ENCODE peak calls at places on chromosomes 5 and 9, in seven cellular contexts. W is SK-N-SH, Y is OCI-LY7, D is GM23338, L is GM23248, T is PC-9, F is HCT116. E is an unnamed sample.
A peak's percentile ranks its signal among the peaks of the same experiment; 100 is the strongest.

GRCh38 chr9:133162802-133163558 is 734 bp downstream of the GBGT1 start:
- DNase-seq in L (peak; percentile 24), Y (no peak), F (no peak), T (no peak), D (no peak), W (no peak), E (no peak)

GRCh38 chr9:85900504-85901201 is 40.3 kb upstream of the NAA35 start:
- DNase-seq in W (peak; percentile 38), F (peak; percentile 37), D (peak; percentile 79), L (peak; percentile 56), T (no peak), Y (peak; percentile 5), E (peak; percentile 37)

GRCh38 chr5:123949807-123950206 is 437.8 kb downstream of the CSNK1G3 start:
- DNase-seq in T (no peak), L (no peak), Y (no peak), D (no peak), W (no peak), F (no peak), E (no peak)

GRCh38 chr5:151700816-151701215 is 14.1 kb upstream of the SPARC start:
- DNase-seq in F (no peak), T (no peak), L (peak; percentile 5), W (no peak), Y (peak; percentile 7), D (no peak), E (no peak)

GRCh38 chr9:126563556-126563955 is 50.2 kb upstream of the LMX1B start:
- DNase-seq in Y (no peak), L (no peak), T (no peak), D (no peak), W (no peak), F (no peak), E (no peak)

GRCh38 chr5:65820373-65820772 is 98.4 kb downstream of the NLN start:
- DNase-seq in L (no peak), Y (no peak), W (no peak), D (no peak), T (no peak), F (no peak), E (no peak)

GRCh38 chr9:99000480-99001395 is 57.0 kb downstream of the COL15A1 start:
- DNase-seq in L (peak; percentile 82), Y (peak; percentile 75), F (peak; percentile 34), W (peak; percentile 49), D (peak; percentile 65), T (peak; percentile 59), E (peak; percentile 68)

GRCh38 chr5:149429839-149430721 is 51.0 kb upstream of the IL17B start:
- DNase-seq in L (no peak), W (no peak), F (peak; percentile 66), D (peak; percentile 67), T (no peak), Y (peak; percentile 42), E (no peak)

GRCh38 chr9:133238272-133238850 is 29.3 kb upstream of the OBP2B start:
- DNase-seq in Y (no peak), W (peak; percentile 40), D (peak; percentile 98), L (peak; percentile 54), F (peak; percentile 67), T (no peak), E (no peak)

GRCh38 chr5:26148569-26149107 is 889.7 kb downstream of the CDH9 start:
- DNase-seq in D (peak; percentile 26), W (no peak), F (no peak), Y (no peak), L (no peak), T (no peak), E (no peak)

GRCh38 chr5:124570285-124571035 is 176.0 kb downstream of the ZNF608 start:
- DNase-seq in L (no peak), D (no peak), Y (no peak), W (no peak), F (no peak), T (no peak), E (no peak)

GRCh38 chr5:56516936-56517521 is 283.9 kb upstream of the ANKRD55 start:
- DNase-seq in Y (no peak), F (no peak), L (peak; percentile 29), W (peak; percentile 49), D (no peak), T (peak; percentile 67), E (no peak)

GRCh38 chr5:3265131-3265885 is 330.3 kb upstream of the IRX1 start:
- DNase-seq in D (no peak), Y (no peak), F (no peak), L (no peak), T (no peak), W (no peak), E (no peak)

GRCh38 chr9:34375901-34376595 is 650 bp downstream of the MYORG start:
- DNase-seq in T (peak; percentile 45), W (peak; percentile 76), L (peak; percentile 22), Y (peak; percentile 78), D (peak; percentile 76), F (no peak), E (peak; percentile 54)

GRCh38 chr9:69028754-69029153 is 6.8 kb upstream of the FXN start:
- DNase-seq in W (no peak), Y (no peak), L (no peak), F (no peak), D (no peak), T (no peak), E (no peak)

GRCh38 chr5:93330506-93330905 is 250.5 kb downstream of the NR2F1-AS1 start:
- DNase-seq in T (peak; percentile 58), D (no peak), L (peak; percentile 78), W (no peak), Y (no peak), F (no peak), E (peak; percentile 82)

GRCh38 chr9:100428871-100429654 is 2.1 kb downstream of the MSANTD3 start:
- DNase-seq in Y (no peak), L (peak; percentile 98), T (peak; percentile 92), F (peak; percentile 83), W (no peak), D (no peak), E (peak; percentile 96)

GRCh38 chr5:174828786-174829510 is 104.6 kb downstream of the MSX2 start:
- DNase-seq in L (peak; percentile 80), F (no peak), W (no peak), T (no peak), Y (no peak), D (no peak), E (peak; percentile 7)

GRCh38 chr5:148806520-148806931 is 19.9 kb upstream of the ADRB2 start:
- DNase-seq in Y (no peak), W (no peak), L (no peak), D (no peak), F (no peak), T (no peak), E (peak; percentile 57)

GRCh38 chr9:14565352-14565956 is 127.8 kb downstream of the ZDHHC21 start:
- DNase-seq in Y (no peak), L (no peak), W (no peak), D (no peak), T (no peak), F (no peak), E (no peak)
- H3K9me2 ChIP-seq in Y (no peaks in the 10 kb centered on the region), L (no peaks in the 10 kb centered on the region), W (no peaks in the 10 kb centered on the region), D (peaks cover 10% of the 10 kb centered on the region), T (no peaks in the 10 kb centered on the region), F (no peaks in the 10 kb centered on the region), E (no peaks in the 10 kb centered on the region)

DNA sequence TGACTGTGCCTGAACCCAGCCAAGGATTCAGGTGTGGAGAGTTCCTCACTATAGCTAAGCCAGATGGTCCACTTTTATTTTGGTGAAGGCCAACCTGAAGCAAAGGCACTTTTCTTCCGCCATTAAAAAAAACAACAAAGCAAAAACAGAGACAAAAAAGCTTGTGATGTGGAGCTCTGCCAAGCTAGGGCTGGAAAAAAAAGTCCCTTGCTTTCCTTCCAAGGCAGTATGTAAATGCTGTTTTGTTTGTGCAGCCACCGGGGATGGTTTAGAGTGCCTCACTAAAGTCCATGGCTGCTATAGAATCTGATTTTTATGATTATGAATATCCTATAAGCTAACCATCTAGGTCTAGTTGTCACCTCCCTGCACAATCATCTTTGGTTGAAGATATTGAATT is 14.9 kb downstream of the MEGF10 start:
- DNase-seq in T (no peak), F (no peak), Y (no peak), L (no peak), D (no peak), W (no peak), E (no peak)
- H3K9me2 ChIP-seq in T (no peaks in the 10 kb centered on the region), F (no peaks in the 10 kb centered on the region), Y (no peaks in the 10 kb centered on the region), L (no peaks in the 10 kb centered on the region), D (peaks cover 3% of the 10 kb centered on the region), W (no peaks in the 10 kb centered on the region), E (no peaks in the 10 kb centered on the region)

DNA sequence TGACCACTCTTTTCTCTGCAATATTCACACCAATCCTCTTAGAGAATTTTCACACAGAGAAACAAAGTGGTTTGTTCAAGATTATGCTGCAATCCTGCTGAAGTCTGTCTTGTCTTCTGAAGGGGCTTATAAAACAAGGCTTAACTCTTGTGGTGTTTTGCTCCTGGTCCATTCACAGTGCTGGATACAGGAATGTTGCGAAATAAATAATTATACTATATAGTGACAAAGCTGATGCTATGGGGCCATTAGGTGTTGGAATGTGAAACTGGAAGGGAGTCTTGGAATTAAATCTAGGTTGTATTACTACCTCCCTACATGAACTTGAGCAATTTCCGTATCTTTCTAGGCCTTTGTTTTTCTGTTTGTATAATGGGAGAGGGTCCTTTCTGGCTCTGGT is 170.2 kb downstream of the TRIM32 start:
- DNase-seq in D (no peak), F (no peak), L (no peak), W (no peak), T (peak; percentile 41), Y (no peak), E (no peak)
- H3K9me2 ChIP-seq in D (peaks cover 5% of the 10 kb centered on the region), F (no peaks in the 10 kb centered on the region), L (no peaks in the 10 kb centered on the region), W (no peaks in the 10 kb centered on the region), T (no peaks in the 10 kb centered on the region), Y (no peaks in the 10 kb centered on the region), E (no peaks in the 10 kb centered on the region)

GRCh38 chr5:119551819-119552218 is 77.5 kb upstream of the FAM170A start:
- DNase-seq in Y (no peak), D (no peak), L (no peak), T (no peak), F (no peak), W (no peak), E (no peak)
- H3K9me2 ChIP-seq in Y (no peaks in the 10 kb centered on the region), D (no peaks in the 10 kb centered on the region), L (no peaks in the 10 kb centered on the region), T (no peaks in the 10 kb centered on the region), F (no peaks in the 10 kb centered on the region), W (no peaks in the 10 kb centered on the region), E (no peaks in the 10 kb centered on the region)

GRCh38 chr9:104750185-104750762 is 2.8 kb downstream of the NIPSNAP3A start:
- DNase-seq in F (no peak), T (no peak), W (no peak), L (no peak), Y (peak; percentile 59), D (no peak), E (no peak)
- H3K9me2 ChIP-seq in F (no peaks in the 10 kb centered on the region), T (no peaks in the 10 kb centered on the region), W (no peaks in the 10 kb centered on the region), L (no peaks in the 10 kb centered on the region), Y (no peaks in the 10 kb centered on the region), D (no peaks in the 10 kb centered on the region), E (no peaks in the 10 kb centered on the region)

DNA sequence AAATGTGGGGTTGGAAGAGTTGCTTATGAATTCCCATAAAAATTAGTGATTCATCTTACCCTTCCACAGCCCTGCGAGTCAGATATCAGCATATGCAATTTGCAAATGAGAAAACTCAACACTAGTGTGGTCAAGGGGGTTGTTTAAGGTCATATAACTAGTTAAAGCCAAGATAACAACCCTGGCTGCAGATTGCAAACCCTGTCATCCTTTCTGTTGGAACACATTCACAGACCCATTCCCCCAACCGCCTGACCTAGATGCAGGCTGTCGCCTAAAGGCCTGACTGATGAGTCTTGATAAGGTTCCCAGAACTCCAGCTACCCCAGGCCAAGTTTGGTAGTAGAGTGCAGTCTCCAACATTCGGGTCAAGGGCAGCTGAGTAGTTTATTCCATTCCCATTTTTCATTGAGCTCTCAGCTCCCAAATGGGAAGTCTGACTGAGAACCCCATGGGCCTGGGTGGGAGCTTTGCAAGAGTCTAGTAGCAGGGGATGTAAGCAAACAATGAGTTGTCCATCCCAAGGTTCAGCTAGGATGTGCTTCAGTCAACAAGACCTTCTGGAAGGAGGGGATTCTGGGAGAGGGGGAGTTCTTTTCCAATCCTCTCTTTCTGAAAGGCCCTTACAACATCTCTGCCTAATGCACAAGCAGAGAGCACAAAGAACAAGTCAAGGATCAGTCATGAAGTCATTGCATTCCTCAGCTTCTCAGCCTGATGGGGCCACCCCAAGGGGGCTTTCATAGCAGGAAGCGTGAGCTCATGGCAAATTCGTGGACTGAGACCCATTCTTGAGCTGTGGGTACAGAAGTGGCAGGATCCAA is 40.3 kb downstream of the ADAM19 start:
- DNase-seq in D (no peak), L (peak; percentile 14), F (no peak), W (no peak), Y (no peak), T (peak; percentile 48), E (peak; percentile 44)
- H3K9me2 ChIP-seq in D (no peaks in the 10 kb centered on the region), L (no peaks in the 10 kb centered on the region), F (peaks cover 3% of the 10 kb centered on the region), W (no peaks in the 10 kb centered on the region), Y (no peaks in the 10 kb centered on the region), T (no peaks in the 10 kb centered on the region), E (no peaks in the 10 kb centered on the region)

E was measured in PC-3.